ENCODE peak calls at places on chromosome 15, in nine cellular contexts. T is HepG2, B is GM23248, X is small intestine, S is lower lobe of right lung, A is right lobe of liver, Q is IMR-90, K is Peyer's patch, P is brain microvascular endothelial cell. Y is an unnamed sample. For H3K27me3, the result is how much of the 10 kb centered on the place peaks cover.

GRCh38 chr15:64766041-64766440 is 9.3 kb downstream of the RBPMS2 start:
- DNase-seq in S (no peak), Q (no peak), P (no peak), K (no peak), A (no peak), B (no peak), T (no peak), X (no peak), Y (no peak)

GRCh38 chr15:31758126-31758525 is 272.2 kb upstream of the CHRNA7 start:
- DNase-seq in Q (peak), T (no peak), P (peak), B (peak), X (peak), K (no peak), A (peak), S (peak), Y (peak)

GRCh38 chr15:60373327-60373726 is 24.5 kb downstream of the ANXA2 start:
- DNase-seq in A (no peak), B (peak), S (no peak), T (no peak), K (no peak), X (no peak), P (no peak), Q (no peak), Y (no peak)

GRCh38 chr15:64205202-64205601 is 42.4 kb upstream of the PPIB start:
- DNase-seq in A (no peak), Q (no peak), P (no peak), S (no peak), T (no peak), B (no peak), X (no peak), K (no peak), Y (no peak)

GRCh38 chr15:62853114-62853832 is 189.3 kb upstream of the TPM1 start:
- DNase-seq in P (no peak), B (peak), S (no peak), Q (no peak), X (no peak), A (peak), T (peak), K (no peak), Y (no peak)

GRCh38 chr15:57517027-57517671 is 74.6 kb upstream of the MYZAP start:
- DNase-seq in Q (no peak), B (no peak), T (no peak), A (no peak), P (no peak), X (no peak), K (no peak), S (no peak), Y (no peak)

GRCh38 chr15:70101459-70102113 is 3.9 kb upstream of the TLE3 start:
- DNase-seq in P (peak), X (peak), Q (peak), S (no peak), T (peak), K (peak), B (peak), A (peak), Y (peak)

GRCh38 chr15:90799639-90800038 is 68.7 kb upstream of the FURIN start:
- DNase-seq in X (no peak), S (no peak), K (no peak), T (no peak), Q (no peak), B (no peak), P (no peak), A (no peak), Y (no peak)

GRCh38 chr15:56428821-56429458 is 36.0 kb downstream of the MNS1 start:
- DNase-seq in X (peak), A (no peak), K (no peak), P (no peak), B (peak), T (peak), Q (peak), S (no peak), Y (no peak)

GRCh38 chr15:37517506-37517905 is 416.9 kb upstream of the TMCO5A start:
- DNase-seq in K (no peak), S (no peak), Q (no peak), T (no peak), B (no peak), P (no peak), A (no peak), X (no peak), Y (no peak)

GRCh38 chr15:101558217-101558941 is 68.9 kb upstream of the PCSK6 start:
- DNase-seq in S (no peak), P (no peak), K (no peak), Q (no peak), T (peak), B (no peak), X (no peak), A (no peak), Y (no peak)

GRCh38 chr15:28020644-28021043 is 78.5 kb downstream of the OCA2 start:
- DNase-seq in S (no peak), A (no peak), B (no peak), K (no peak), X (no peak), Q (no peak), T (no peak), P (no peak), Y (no peak)

GRCh38 chr15:90512981-90513380 is 16.7 kb upstream of the CRTC3 start:
- DNase-seq in B (no peak), T (no peak), A (no peak), S (no peak), K (no peak), Q (no peak), P (no peak), X (no peak), Y (no peak)

GRCh38 chr15:40843183-40843884 is 514 bp upstream of the SPINT1 start:
- DNase-seq in Q (no peak), B (no peak), P (no peak), T (no peak), S (no peak), X (peak), K (no peak), A (no peak), Y (no peak)

GRCh38 chr15:72375501-72375845 is 341 bp downstream of the HEXA start:
- DNase-seq in T (no peak), X (peak), A (peak), Q (no peak), B (no peak), K (peak), S (peak), P (no peak), Y (peak)

GRCh38 chr15:41501191-41501917 is 7.7 kb downstream of the ITPKA start:
- DNase-seq in A (no peak), T (no peak), K (no peak), B (peak), X (no peak), S (no peak), P (no peak), Q (peak), Y (no peak)

GRCh38 chr15:61069369-61070075 is 159.6 kb downstream of the RORA start:
- DNase-seq in Q (peak), B (no peak), P (no peak), X (no peak), S (no peak), A (no peak), K (no peak), T (no peak), Y (no peak)

GRCh38 chr15:70789213-70789612 is 25.9 kb upstream of the UACA start:
- DNase-seq in B (no peak), S (no peak), X (peak), P (peak), Q (peak), A (peak), K (peak), T (no peak), Y (no peak)

GRCh38 chr15:85828026-85828597 is 33.4 kb upstream of the KLHL25 start:
- DNase-seq in A (no peak), K (no peak), X (no peak), Q (no peak), S (no peak), T (no peak), P (no peak), B (no peak), Y (no peak)

GRCh38 chr15:72472907-72473669 is 1.0 kb upstream of the ARIH1 start:
- DNase-seq in X (peak), A (no peak), T (no peak), Q (peak), B (peak), S (no peak), P (no peak), K (no peak), Y (no peak)

GRCh38 chr15:60788514-60789091 is 309.7 kb upstream of the ICE2 start:
- DNase-seq in A (no peak), Q (no peak), X (no peak), P (no peak), S (no peak), K (no peak), T (no peak), B (no peak), Y (no peak)

GRCh38 chr15:51097553-51098330 is 3.0 kb upstream of the TNFAIP8L3 start:
- DNase-seq in T (peak), A (no peak), B (peak), P (peak), Q (peak), X (no peak), K (no peak), S (no peak), Y (no peak)

GRCh38 chr15:59879506-59879905 is 124.6 kb upstream of the FOXB1 start:
- DNase-seq in X (no peak), A (no peak), S (no peak), T (no peak), P (peak), B (peak), Q (peak), K (no peak), Y (no peak)

GRCh38 chr15:99125061-99125990 is 20.4 kb downstream of the SYNM start:
- DNase-seq in K (peak), B (no peak), S (peak), T (no peak), X (no peak), A (peak), P (no peak), Q (no peak), Y (no peak)
- H3K27ac ChIP-seq in K (no peak), B (no peak), S (no peak), T (no peak), X (no peak), A (no peak), P (no peak), Q (no peak), Y (no peak)

DNA sequence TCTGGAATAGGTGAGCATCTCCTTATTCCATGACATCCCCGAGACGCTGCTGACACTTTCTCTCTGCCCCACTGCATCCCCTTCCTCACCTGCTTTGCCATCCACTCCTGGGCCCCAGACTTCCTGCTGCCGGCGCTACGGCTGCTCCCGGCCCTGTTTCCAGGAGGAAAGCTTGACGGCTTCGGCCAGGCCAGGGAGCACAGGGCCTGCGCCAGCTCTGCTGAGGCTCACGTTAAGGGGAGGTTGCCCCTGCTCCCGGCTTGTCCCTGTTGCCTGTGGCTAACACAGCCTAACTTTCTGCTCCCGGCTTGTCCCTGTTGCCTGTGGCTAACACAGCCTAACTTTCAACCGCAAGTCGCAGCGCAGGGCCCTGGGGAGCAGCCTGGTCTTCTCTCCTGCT is 177.3 kb upstream of the RGMA start:
- DNase-seq in X (no peak), B (no peak), P (no peak), T (no peak), S (no peak), K (no peak), Q (no peak), A (no peak), Y (no peak)
- H3K27me3 ChIP-seq in X (under half), B (under half), P (under half), T (under half), S (under half), K (under half), Q (under half), A (under half), Y (under half)

DNA sequence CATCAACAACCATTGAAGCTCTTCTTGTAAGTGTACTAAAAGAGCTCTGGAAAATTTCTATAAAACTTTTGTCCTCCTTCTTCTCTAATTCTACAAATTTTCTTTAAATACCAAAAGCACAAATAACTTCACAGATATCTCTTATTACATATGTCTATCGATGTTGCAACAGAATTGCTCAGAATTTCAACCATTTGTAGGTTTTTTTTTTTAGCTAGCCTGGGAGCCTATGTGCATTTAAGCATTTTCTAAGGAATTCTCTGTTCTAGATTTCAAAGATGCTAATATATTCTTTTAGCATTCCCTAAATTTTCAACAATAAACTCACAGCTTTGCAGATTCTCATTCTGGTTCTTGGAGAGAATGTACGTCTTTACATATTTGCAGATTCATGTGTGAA is 774.3 kb upstream of the NR2F2 start:
- DNase-seq in T (no peak), B (no peak), P (no peak), A (no peak), K (no peak), S (no peak), X (no peak), Q (peak), Y (no peak)
- H3K27ac ChIP-seq in T (no peak), B (no peak), P (peak), A (no peak), K (no peak), S (no peak), X (no peak), Q (no peak), Y (no peak)

DNA sequence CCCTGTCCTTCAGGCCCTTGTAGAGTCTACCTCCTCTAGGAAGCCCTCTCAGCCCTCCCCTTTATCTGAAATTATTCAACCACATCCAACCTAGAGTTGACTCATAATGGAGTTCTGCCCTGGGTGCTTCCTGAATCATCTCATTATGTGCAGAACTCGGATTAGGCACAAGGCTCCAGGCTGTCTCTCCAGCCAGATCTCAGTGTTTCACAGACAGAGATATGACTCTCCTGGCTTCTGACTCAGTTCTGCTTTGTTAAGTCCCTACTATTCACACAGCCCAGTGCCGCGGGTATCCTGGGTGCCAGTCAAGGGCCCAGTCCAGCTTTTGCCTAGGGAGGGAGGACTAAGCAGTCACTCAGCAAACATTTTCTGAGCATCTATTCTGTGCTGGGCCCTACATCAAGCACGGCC is 9.3 kb downstream of the STRA6 start:
- DNase-seq in X (no peak), P (peak), Q (peak), A (no peak), K (no peak), T (no peak), S (no peak), B (peak), Y (no peak)
- H3K27me3 ChIP-seq in X (under half), P (under half), Q (under half), A (under half), K (under half), T (under half), S (under half), B (under half), Y (under half)

DNA sequence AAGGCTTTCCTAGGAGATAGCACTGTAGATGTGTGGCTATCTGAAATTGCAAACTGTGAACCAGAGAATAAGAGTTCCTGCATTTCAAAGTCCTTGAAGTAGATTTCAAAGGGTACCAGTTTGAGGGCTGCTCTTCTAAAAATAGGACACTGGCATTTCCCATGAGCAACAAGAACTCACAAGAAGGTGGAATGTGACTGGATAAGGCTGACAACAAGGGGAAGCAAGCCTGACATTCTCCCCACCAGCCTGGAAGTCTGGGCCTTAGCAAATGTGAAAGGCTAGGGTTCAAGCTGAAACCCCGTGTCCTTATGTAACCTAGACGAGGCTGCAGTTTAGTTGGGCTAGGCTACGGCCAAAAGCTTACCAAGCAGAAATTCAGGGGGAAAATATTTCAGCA is 18.7 kb upstream of the TJP1 start:
- DNase-seq in K (no peak), S (no peak), P (no peak), A (no peak), Q (no peak), T (no peak), B (peak), X (no peak), Y (no peak)
- H3K27ac ChIP-seq in K (no peak), S (no peak), P (no peak), A (no peak), Q (no peak), T (no peak), B (no peak), X (no peak), Y (no peak)

GRCh38 chr15:52114656-52115055 is 2.1 kb upstream of the BCL2L10 start:
- DNase-seq in B (no peak), X (no peak), T (no peak), Q (no peak), S (no peak), P (no peak), K (no peak), A (no peak), Y (no peak)
- H3K27me3 ChIP-seq in B (under half), X (under half), T (under half), Q (under half), S (under half), P (under half), K (under half), A (under half), Y (under half)